ENCODE peak calls at places on chromosomes 5 and 9, in six cellular contexts. I, K, B, L, S and G are unnamed samples.

GRCh38 chr9:4099961-4100360 is 199.9 kb downstream of the GLIS3 start:
- DNase-seq in I (no peak), K (no peak), B (no peak), L (no peak), S (no peak), G (no peak)

GRCh38 chr5:137372386-137373160 is 126.6 kb downstream of the SPOCK1 start:
- DNase-seq in I (peak), K (no peak), B (no peak), L (no peak), S (no peak), G (no peak)

GRCh38 chr5:32072054-32072453 is 102.1 kb downstream of the GOLPH3 start:
- DNase-seq in I (no peak), K (no peak), B (no peak), L (no peak), S (no peak), G (no peak)

GRCh38 chr9:131406567-131407436 is 12.9 kb downstream of the PRRC2B start:
- DNase-seq in I (peak), K (no peak), B (no peak), L (no peak), S (no peak), G (no peak)

GRCh38 chr5:1525624-1525985 is 1.8 kb upstream of the LPCAT1 start:
- DNase-seq in I (no peak), K (no peak), B (no peak), L (no peak), S (peak), G (no peak)

GRCh38 chr9:100715100-100715379 is 137.2 kb downstream of the CAVIN4 start:
- DNase-seq in I (no peak), K (no peak), B (no peak), L (no peak), S (no peak), G (no peak)

GRCh38 chr9:91451431-91452270 is 28.0 kb upstream of the NFIL3 start:
- DNase-seq in I (peak), K (no peak), B (no peak), L (no peak), S (no peak), G (no peak)

GRCh38 chr5:1312993-1313833 is 18.3 kb upstream of the TERT start:
- DNase-seq in I (no peak), K (no peak), B (no peak), L (no peak), S (peak), G (peak)

GRCh38 chr5:50889790-50890189 is 223.4 kb downstream of the PARP8 start:
- DNase-seq in I (no peak), K (no peak), B (no peak), L (no peak), S (no peak), G (no peak)

GRCh38 chr5:124692324-124692723 is 54.1 kb downstream of the ZNF608 start:
- DNase-seq in I (peak), K (no peak), B (no peak), L (no peak), S (no peak), G (no peak)

GRCh38 chr9:91162311-91162710 is 199.4 kb downstream of the AUH start:
- DNase-seq in I (peak), K (no peak), B (no peak), L (no peak), S (no peak), G (no peak)

GRCh38 chr9:93203713-93204469 is 20.0 kb downstream of the WNK2 start:
- DNase-seq in I (no peak), K (no peak), B (no peak), L (no peak), S (no peak), G (no peak)

GRCh38 chr5:179296150-179296821 is 49.0 kb downstream of the ADAMTS2 start:
- DNase-seq in I (no peak), K (no peak), B (no peak), L (no peak), S (no peak), G (no peak)

GRCh38 chr5:108028411-108028810 is 353.5 kb downstream of the FBXL17 start:
- DNase-seq in I (peak), K (peak), B (no peak), L (no peak), S (no peak), G (no peak)

GRCh38 chr9:134681061-134681661 is 39.6 kb downstream of the COL5A1 start:
- DNase-seq in I (peak), K (no peak), B (no peak), L (no peak), S (no peak), G (no peak)

GRCh38 chr9:127173063-127173462 is 50.6 kb upstream of the ANGPTL2 start:
- DNase-seq in I (no peak), K (no peak), B (peak), L (no peak), S (no peak), G (no peak)

GRCh38 chr5:152634596-152634995 is 229.5 kb upstream of the NMUR2 start:
- DNase-seq in I (no peak), K (peak), B (peak), L (no peak), S (no peak), G (no peak)

GRCh38 chr9:105693435-105694275 is 686 bp upstream of the TMEM38B start:
- DNase-seq in I (no peak), K (peak), B (no peak), L (no peak), S (peak), G (peak)

GRCh38 chr5:99019812-99020697 is 91.2 kb upstream of the CHD1 start:
- DNase-seq in I (peak), K (no peak), B (no peak), L (peak), S (no peak), G (no peak)

GRCh38 chr9:108443741-108444140 is 412.0 kb downstream of the ACTL7B start:
- DNase-seq in I (peak), K (no peak), B (no peak), L (no peak), S (no peak), G (no peak)

GRCh38 chr5:142364251-142365145 is 39.7 kb upstream of the SPRY4 start:
- DNase-seq in I (no peak), K (no peak), B (peak), L (no peak), S (no peak), G (no peak)

GRCh38 chr9:116320180-116320799 is 166.7 kb downstream of the PAPPA start:
- DNase-seq in I (no peak), K (no peak), B (peak), L (no peak), S (no peak), G (no peak)

GRCh38 chr5:115530426-115530825 is 14.1 kb downstream of the FEM1C start:
- DNase-seq in I (no peak), K (no peak), B (no peak), L (no peak), S (no peak), G (no peak)

GRCh38 chr5:150263801-150264621 is 25.6 kb downstream of the CAMK2A start:
- DNase-seq in I (peak), K (no peak), B (no peak), L (peak), S (no peak), G (no peak)

GRCh38 chr9:136527131-136527530 is 18.7 kb downstream of the NOTCH1 start:
- DNase-seq in I (no peak), K (no peak), B (no peak), L (no peak), S (no peak), G (no peak)

GRCh38 chr9:136531904-136532798 is 13.7 kb downstream of the NOTCH1 start:
- DNase-seq in I (no peak), K (no peak), B (no peak), L (no peak), S (no peak), G (no peak)

GRCh38 chr5:124553911-124554310 is 192.5 kb downstream of the ZNF608 start:
- DNase-seq in I (no peak), K (no peak), B (no peak), L (no peak), S (no peak), G (no peak)

GRCh38 chr5:15791859-15792258 is 291.9 kb downstream of the FBXL7 start:
- DNase-seq in I (peak), K (no peak), B (no peak), L (no peak), S (no peak), G (no peak)

GRCh38 chr9:124794902-124795491 is 18.1 kb downstream of the OLFML2A start:
- DNase-seq in I (no peak), K (no peak), B (no peak), L (peak), S (no peak), G (no peak)

GRCh38 chr5:54469655-54470054 is 14.2 kb downstream of the HSPB3 start:
- DNase-seq in I (no peak), K (no peak), B (no peak), L (no peak), S (peak), G (peak)

GRCh38 chr5:50300878-50301277 is 140.2 kb downstream of the EMB start:
- DNase-seq in I (no peak), K (no peak), B (no peak), L (peak), S (no peak), G (no peak)

GRCh38 chr9:69086312-69086711 is 50.8 kb downstream of the FXN start:
- DNase-seq in I (no peak), K (no peak), B (no peak), L (no peak), S (no peak), G (no peak)

GRCh38 chr5:59391576-59391975 is 501.9 kb downstream of the PDE4D start:
- DNase-seq in I (no peak), K (no peak), B (no peak), L (no peak), S (no peak), G (no peak)

GRCh38 chr9:21559402-21560280 is 77.5 kb upstream of the IFNE start:
- DNase-seq in I (peak), K (peak), B (no peak), L (peak), S (no peak), G (peak)

GRCh38 chr5:74641778-74642542 is 1.4 kb upstream of the ENC1 start:
- DNase-seq in I (peak), K (peak), B (peak), L (peak), S (peak), G (peak)

GRCh38 chr5:30331534-30331933 is 862.0 kb upstream of the CDH6 start:
- DNase-seq in I (no peak), K (no peak), B (no peak), L (no peak), S (no peak), G (no peak)

DNA sequence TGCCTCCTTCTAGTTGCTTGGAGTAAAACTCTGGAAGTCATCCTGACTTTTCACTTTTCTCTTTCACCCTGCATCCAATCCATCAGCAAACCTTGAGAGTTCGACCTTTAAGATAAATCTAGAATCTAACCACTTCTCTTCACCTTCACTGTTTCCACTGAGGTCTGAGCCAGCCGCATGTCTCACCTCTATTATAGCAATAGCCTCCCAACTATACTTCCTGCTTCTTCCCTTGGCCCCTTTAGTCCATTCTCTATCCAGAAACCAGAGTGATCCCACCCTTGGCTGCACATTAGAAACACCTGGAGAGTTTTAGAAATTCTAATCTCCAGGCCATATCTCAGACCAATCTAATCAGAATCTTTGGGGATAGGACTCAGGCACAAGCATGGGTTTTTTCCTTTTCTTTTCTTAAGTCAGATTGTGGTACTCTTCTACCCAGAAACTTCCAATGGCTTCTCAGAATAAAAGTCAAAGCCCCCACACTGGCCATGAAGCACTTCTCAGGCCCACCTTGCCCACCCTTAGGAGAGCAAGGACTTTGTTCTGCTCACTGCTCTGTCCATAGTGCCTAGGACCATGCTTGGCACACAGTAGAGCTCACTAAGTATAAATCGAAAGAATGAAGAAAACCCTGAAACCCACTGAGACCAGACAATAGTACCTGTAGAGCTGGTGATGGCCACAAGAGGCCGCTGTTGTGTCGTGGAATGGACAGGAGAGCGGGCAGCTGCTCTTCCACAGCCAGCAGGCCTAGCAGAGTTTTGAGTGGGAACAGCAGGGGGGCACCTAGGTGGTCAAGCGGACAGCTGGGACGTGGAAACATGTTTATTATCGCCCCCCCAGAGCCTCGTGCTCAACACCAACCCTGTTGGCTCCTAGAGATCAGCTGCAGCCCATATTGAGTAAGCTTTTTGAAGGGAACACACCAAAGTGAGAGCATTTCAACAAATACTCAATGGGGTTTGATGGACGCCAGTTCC is 33.3 kb downstream of the MFAP3 start:
- DNase-seq in I (peak), K (peak), B (peak), L (peak), S (peak), G (peak)
- TF ChIP-seq CTCF in I (peak), K (peak), B (peak), L (peak), S (peak), G (peak)

GRCh38 chr5:14141764-14142163 is 1.4 kb upstream of the TRIO start:
- DNase-seq in I (no peak), K (no peak), B (no peak), L (no peak), S (no peak), G (no peak)
- TF ChIP-seq CTCF in I (no peak), K (peak), B (no peak), L (no peak), S (peak), G (no peak)

DNA sequence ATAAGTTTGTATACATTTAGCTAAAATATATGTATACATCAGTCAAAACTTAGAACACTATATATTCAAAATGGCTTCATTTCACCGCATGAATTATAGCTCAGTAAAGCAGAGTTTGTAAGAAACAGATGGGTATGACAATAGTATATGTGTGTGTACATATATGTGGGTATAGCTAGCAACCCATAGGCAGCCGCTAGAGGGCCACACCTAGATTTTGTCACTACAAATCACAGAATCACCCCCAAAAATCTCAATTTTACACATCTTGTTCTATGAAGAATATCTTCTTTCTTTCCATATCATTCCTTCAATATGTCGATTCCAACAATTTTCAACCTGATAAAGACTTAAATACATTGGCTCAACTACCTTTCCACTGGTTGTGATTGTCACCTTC is 357.8 kb upstream of the CCNG1 start:
- DNase-seq in I (peak), K (no peak), B (no peak), L (peak), S (peak), G (no peak)
- TF ChIP-seq CTCF in I (no peak), K (peak), B (no peak), L (peak), S (peak), G (peak)

GRCh38 chr9:27554712-27555111 is 18.6 kb downstream of the C9orf72 start:
- DNase-seq in I (no peak), K (no peak), B (no peak), L (no peak), S (no peak), G (no peak)
- TF ChIP-seq CTCF in I (no peak), K (no peak), B (no peak), L (no peak), S (no peak), G (no peak)

GRCh38 chr5:21654-22233 is 70.2 kb upstream of the PLEKHG4B start:
- DNase-seq in I (peak), K (no peak), B (no peak), L (peak), S (peak), G (no peak)
- TF ChIP-seq CTCF in I (peak), K (peak), B (peak), L (no peak), S (peak), G (no peak)

GRCh38 chr9:1460143-1460769 is 410.1 kb downstream of the DMRT2 start:
- DNase-seq in I (no peak), K (no peak), B (no peak), L (no peak), S (peak), G (peak)
- TF ChIP-seq CTCF in I (no peak), K (peak), B (peak), L (no peak), S (peak), G (peak)

DNA sequence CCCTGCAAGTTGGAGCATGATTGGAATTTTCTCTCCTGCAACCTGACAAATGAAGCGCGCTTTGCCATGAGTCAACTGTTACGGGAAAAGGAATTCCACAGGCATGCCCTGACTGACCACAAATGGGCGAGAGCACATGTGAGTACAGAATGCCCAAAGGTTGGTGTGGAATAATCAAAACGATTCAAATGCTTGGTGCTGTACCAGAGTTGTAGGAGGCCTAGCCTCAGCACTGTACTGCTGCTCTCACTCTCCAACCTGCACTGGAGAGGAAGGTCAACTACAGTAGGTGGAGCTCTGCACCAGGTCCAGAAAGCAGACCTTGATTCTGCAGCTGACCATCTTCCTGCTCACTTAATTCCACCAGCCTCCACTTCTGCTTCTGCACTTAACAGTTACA is 406.9 kb upstream of the ACTBL2 start:
- DNase-seq in I (peak), K (peak), B (peak), L (peak), S (no peak), G (no peak)
- TF ChIP-seq CTCF in I (peak), K (no peak), B (peak), L (no peak), S (no peak), G (no peak)